ENCODE peak calls at places on chromosomes 5 and 9, in five cellular contexts. H is mesothelial cell of epicardium; B is erythroblast; D is stimulated activated naive CD8-positive, alpha-beta T cell treated with anti-CD3 and anti-CD28 coated beads, Interleukin-15, Interleukin-2, amounts not matched to agents 100 U/mL and 50 U/mL, for 24 hours; F is NCI-H446 treated with DMSO at 0.1 percent for 48 hours. X is an unnamed sample.

GRCh38 chr5:106454651-106455415 is 1215.9 kb downstream of the EFNA5 start:
- DNase-seq in H (no peak), B (no peak), D (no peak), F (no peak), X (no peak)

GRCh38 chr9:95724253-95724991 is 151.1 kb upstream of the ERCC6L2 start:
- DNase-seq in H (no peak), B (no peak), D (peak), F (no peak), X (no peak)

GRCh38 chr5:10157085-10157669 is 92.5 kb downstream of the ATPSCKMT start:
- DNase-seq in H (no peak), B (no peak), D (no peak), F (no peak), X (no peak)

GRCh38 chr9:122029898-122030297 is 63.2 kb downstream of the TTLL11 start:
- DNase-seq in H (no peak), B (no peak), D (no peak), F (no peak), X (no peak)

GRCh38 chr5:50406874-50407273 is 34.2 kb downstream of the EMB start:
- DNase-seq in H (no peak), B (no peak), D (no peak), F (no peak), X (no peak)

GRCh38 chr5:38079625-38080402 is 178.5 kb upstream of the EGFLAM start:
- DNase-seq in H (no peak), B (no peak), D (no peak), F (no peak), X (no peak)

GRCh38 chr5:60101561-60101960 is 208.0 kb upstream of the PDE4D start:
- DNase-seq in H (no peak), B (no peak), D (no peak), F (no peak), X (no peak)

GRCh38 chr5:95728494-95729114 is 2.5 kb upstream of the RHOBTB3 start:
- DNase-seq in H (no peak), B (peak), D (no peak), F (no peak), X (no peak)

GRCh38 chr9:113181165-113181564 is 30.4 kb downstream of the SLC31A2 start:
- DNase-seq in H (no peak), B (no peak), D (no peak), F (no peak), X (no peak)

GRCh38 chr5:56123531-56124243 is 109.4 kb downstream of the ANKRD55 start:
- DNase-seq in H (no peak), B (peak), D (no peak), F (no peak), X (no peak)

GRCh38 chr5:14265574-14265973 is 122.4 kb downstream of the TRIO start:
- DNase-seq in H (no peak), B (no peak), D (no peak), F (peak), X (no peak)

GRCh38 chr9:35658894-35659220 is 765 bp downstream of the CCDC107 start:
- DNase-seq in H (no peak), B (peak), D (no peak), F (no peak), X (no peak)

GRCh38 chr5:7673658-7674057 is 177.3 kb downstream of the CFAP90 start:
- DNase-seq in H (no peak), B (no peak), D (no peak), F (no peak), X (no peak)

GRCh38 chr5:80216753-80217596 is 38.9 kb downstream of the SERINC5 start:
- DNase-seq in H (no peak), B (peak), D (peak), F (peak), X (no peak)

GRCh38 chr9:135827301-135827700 is 80.0 kb downstream of the CAMSAP1 start:
- DNase-seq in H (no peak), B (no peak), D (no peak), F (no peak), X (no peak)

GRCh38 chr5:81233080-81233634 is at the start of gene CKMT2:
- DNase-seq in H (peak), B (no peak), D (no peak), F (no peak), X (no peak)

GRCh38 chr5:76861616-76862015 is 11.8 kb downstream of the S100Z start:
- DNase-seq in H (no peak), B (no peak), D (no peak), F (no peak), X (no peak)

GRCh38 chr5:173473293-173473692 is 143.2 kb downstream of the BOD1 start:
- DNase-seq in H (no peak), B (no peak), D (no peak), F (no peak), X (no peak)

GRCh38 chr9:110623462-110624025 is 44.0 kb upstream of the SVEP1 start:
- DNase-seq in H (no peak), B (peak), D (peak), F (no peak), X (no peak)

GRCh38 chr5:176190886-176191755 is 47.1 kb upstream of the SIMC1 start:
- DNase-seq in H (no peak), B (no peak), D (no peak), F (no peak), X (peak)

GRCh38 chr5:139246394-139246793 is 47.1 kb upstream of the MATR3 start:
- DNase-seq in H (no peak), B (no peak), D (peak), F (no peak), X (no peak)

GRCh38 chr9:114140401-114140800 is 14.9 kb upstream of the COL27A1 start:
- DNase-seq in H (no peak), B (no peak), D (no peak), F (no peak), X (no peak)

GRCh38 chr5:138946241-138946623 is 71.1 kb upstream of the LRRTM2 start:
- DNase-seq in H (no peak), B (no peak), D (no peak), F (no peak), X (peak)